ENCODE peak calls at places on chromosome 3, in four cellular contexts. H is amniotic stem cell; E is astrocyte of the spinal cord; F is activated T-helper 1 cell treated with anti-CD3 and anti-CD28 coated beads, Interleukin-2, amount 50 U/mL, for 16 hours. I is an unnamed sample.

GRCh38 chr3:20073683-20074082 is 33.4 kb downstream of the KAT2B start:
- DNase-seq in E (no peak), H (no peak), F (no peak), I (no peak)

GRCh38 chr3:196772102-196772501 is 32.4 kb downstream of the PAK2 start:
- DNase-seq in E (no peak), F (no peak), H (no peak), I (no peak)

GRCh38 chr3:193190387-193190786 is 50.6 kb upstream of the PLAAT1 start:
- DNase-seq in H (no peak), F (no peak), E (peak), I (peak)

GRCh38 chr3:155869664-155870063 is 786 bp upstream of the GMPS start:
- DNase-seq in F (no peak), E (no peak), H (no peak), I (no peak)

GRCh38 chr3:72100062-72100511 is 315.1 kb upstream of the PROK2 start:
- DNase-seq in F (no peak), H (no peak), E (no peak), I (no peak)

GRCh38 chr3:159996018-159996417 is 7.4 kb downstream of the IL12A start:
- DNase-seq in H (no peak), E (peak), F (no peak), I (no peak)

GRCh38 chr3:36394176-36394575 is 13.9 kb downstream of the STAC start:
- DNase-seq in E (peak), F (no peak), H (no peak), I (no peak)

GRCh38 chr3:120129041-120129440 is 34.8 kb upstream of the GSK3B start:
- DNase-seq in F (no peak), H (no peak), E (no peak), I (no peak)

GRCh38 chr3:39125837-39126500 is 18.5 kb downstream of the TTC21A start:
- DNase-seq in F (no peak), H (no peak), E (no peak), I (peak)